ENCODE peak calls at places on chromosomes 1 and 21, in ten cellular contexts. One of them, this sample, is unnamed.

GRCh38 chr1:173062156-173062938 is 11.6 kb upstream of the TNFSF18 start:
- DNase-seq in ovary: no peak
- DNase-seq in heart left ventricle: no peak
- DNase-seq in HCT116: no peak
- DNase-seq in astrocyte: peak; percentile 86
- DNase-seq in tibial nerve: no peak
- DNase-seq in transverse colon: no peak
- DNase-seq in effector memory CD4-positive, alpha-beta T cell: no peak
- DNase-seq in right lobe of liver: no peak
- DNase-seq in sigmoid colon: no peak
- DNase-seq in this sample: no peak

GRCh38 chr21:16117851-16118592 is 388.2 kb downstream of the USP25 start:
- DNase-seq in ovary: no peak
- DNase-seq in heart left ventricle: no peak
- DNase-seq in HCT116: no peak
- DNase-seq in astrocyte: peak; percentile 99
- DNase-seq in tibial nerve: no peak
- DNase-seq in transverse colon: no peak
- DNase-seq in effector memory CD4-positive, alpha-beta T cell: no peak
- DNase-seq in right lobe of liver: no peak
- DNase-seq in sigmoid colon: no peak
- DNase-seq in this sample: no peak

GRCh38 chr1:208243851-208244583 is at the start of gene PLXNA2:
- DNase-seq in ovary: peak; percentile 77
- DNase-seq in heart left ventricle: peak; percentile 89
- DNase-seq in HCT116: peak; percentile 15
- DNase-seq in astrocyte: peak; percentile 58
- DNase-seq in tibial nerve: peak; percentile 64
- DNase-seq in transverse colon: peak; percentile 93
- DNase-seq in effector memory CD4-positive, alpha-beta T cell: peak; percentile 43
- DNase-seq in right lobe of liver: peak; percentile 93
- DNase-seq in sigmoid colon: peak; percentile 90
- DNase-seq in this sample: peak; percentile 40

GRCh38 chr1:187985897-187986654 is 1157.3 kb downstream of the PLA2G4A start:
- DNase-seq in ovary: no peak
- DNase-seq in heart left ventricle: no peak
- DNase-seq in HCT116: no peak
- DNase-seq in astrocyte: no peak
- DNase-seq in tibial nerve: no peak
- DNase-seq in transverse colon: no peak
- DNase-seq in effector memory CD4-positive, alpha-beta T cell: no peak
- DNase-seq in right lobe of liver: no peak
- DNase-seq in sigmoid colon: no peak
- DNase-seq in this sample: no peak

GRCh38 chr1:19405761-19406481 is 79.4 kb downstream of the CAPZB start:
- DNase-seq in ovary: no peak
- DNase-seq in heart left ventricle: no peak
- DNase-seq in HCT116: no peak
- DNase-seq in astrocyte: peak; percentile 74
- DNase-seq in tibial nerve: no peak
- DNase-seq in transverse colon: no peak
- DNase-seq in effector memory CD4-positive, alpha-beta T cell: no peak
- DNase-seq in right lobe of liver: no peak
- DNase-seq in sigmoid colon: no peak
- DNase-seq in this sample: no peak

GRCh38 chr1:218201004-218201403 is 84.1 kb upstream of the RRP15 start:
- DNase-seq in ovary: no peak
- DNase-seq in heart left ventricle: no peak
- DNase-seq in HCT116: no peak
- DNase-seq in astrocyte: no peak
- DNase-seq in tibial nerve: no peak
- DNase-seq in transverse colon: no peak
- DNase-seq in effector memory CD4-positive, alpha-beta T cell: no peak
- DNase-seq in right lobe of liver: no peak
- DNase-seq in sigmoid colon: no peak
- DNase-seq in this sample: no peak

GRCh38 chr1:115077286-115077983 is 11.9 kb downstream of the TSPAN2 start:
- DNase-seq in ovary: no peak
- DNase-seq in heart left ventricle: no peak
- DNase-seq in HCT116: no peak
- DNase-seq in astrocyte: no peak
- DNase-seq in tibial nerve: no peak
- DNase-seq in transverse colon: no peak
- DNase-seq in effector memory CD4-positive, alpha-beta T cell: no peak
- DNase-seq in right lobe of liver: no peak
- DNase-seq in sigmoid colon: no peak
- DNase-seq in this sample: no peak

GRCh38 chr1:172670791-172671190 is 11.9 kb downstream of the FASLG start:
- DNase-seq in ovary: no peak
- DNase-seq in heart left ventricle: no peak
- DNase-seq in HCT116: no peak
- DNase-seq in astrocyte: no peak
- DNase-seq in tibial nerve: no peak
- DNase-seq in transverse colon: no peak
- DNase-seq in effector memory CD4-positive, alpha-beta T cell: no peak
- DNase-seq in right lobe of liver: no peak
- DNase-seq in sigmoid colon: no peak
- DNase-seq in this sample: peak; percentile 85

GRCh38 chr1:66434096-66434495 is 99.9 kb upstream of the SGIP1 start:
- DNase-seq in ovary: no peak
- DNase-seq in heart left ventricle: no peak
- DNase-seq in HCT116: no peak
- DNase-seq in astrocyte: peak; percentile 56
- DNase-seq in tibial nerve: no peak
- DNase-seq in transverse colon: no peak
- DNase-seq in effector memory CD4-positive, alpha-beta T cell: no peak
- DNase-seq in right lobe of liver: no peak
- DNase-seq in sigmoid colon: no peak
- DNase-seq in this sample: no peak

GRCh38 chr1:100452641-100453040 is 85.3 kb upstream of the GPR88 start:
- DNase-seq in ovary: no peak
- DNase-seq in heart left ventricle: no peak
- DNase-seq in HCT116: no peak
- DNase-seq in astrocyte: peak; percentile 32
- DNase-seq in tibial nerve: no peak
- DNase-seq in transverse colon: no peak
- DNase-seq in effector memory CD4-positive, alpha-beta T cell: no peak
- DNase-seq in right lobe of liver: no peak
- DNase-seq in sigmoid colon: no peak
- DNase-seq in this sample: no peak

GRCh38 chr1:63960326-63960725 is 186.5 kb downstream of the ROR1 start:
- DNase-seq in ovary: no peak
- DNase-seq in heart left ventricle: no peak
- DNase-seq in HCT116: no peak
- DNase-seq in astrocyte: peak; percentile 1
- DNase-seq in tibial nerve: no peak
- DNase-seq in transverse colon: no peak
- DNase-seq in effector memory CD4-positive, alpha-beta T cell: no peak
- DNase-seq in right lobe of liver: no peak
- DNase-seq in sigmoid colon: no peak
- DNase-seq in this sample: no peak

GRCh38 chr1:48523541-48523940 is 51.5 kb upstream of the SPATA6 start:
- DNase-seq in ovary: no peak
- DNase-seq in heart left ventricle: no peak
- DNase-seq in HCT116: no peak
- DNase-seq in astrocyte: no peak
- DNase-seq in tibial nerve: no peak
- DNase-seq in transverse colon: no peak
- DNase-seq in effector memory CD4-positive, alpha-beta T cell: no peak
- DNase-seq in right lobe of liver: no peak
- DNase-seq in sigmoid colon: no peak
- DNase-seq in this sample: no peak

GRCh38 chr1:28056129-28056925 is 32.1 kb downstream of the EYA3 start:
- DNase-seq in ovary: no peak
- DNase-seq in heart left ventricle: no peak
- DNase-seq in HCT116: no peak
- DNase-seq in astrocyte: peak; percentile 12
- DNase-seq in tibial nerve: no peak
- DNase-seq in transverse colon: no peak
- DNase-seq in effector memory CD4-positive, alpha-beta T cell: peak; percentile 9
- DNase-seq in right lobe of liver: no peak
- DNase-seq in sigmoid colon: no peak
- DNase-seq in this sample: peak; percentile 34

GRCh38 chr1:30848130-30848529 is 60.4 kb downstream of the SDC3 start:
- DNase-seq in ovary: no peak
- DNase-seq in heart left ventricle: no peak
- DNase-seq in HCT116: no peak
- DNase-seq in astrocyte: no peak
- DNase-seq in tibial nerve: no peak
- DNase-seq in transverse colon: no peak
- DNase-seq in effector memory CD4-positive, alpha-beta T cell: no peak
- DNase-seq in right lobe of liver: no peak
- DNase-seq in sigmoid colon: no peak
- DNase-seq in this sample: no peak
- H3K27ac ChIP-seq in ovary: no peak overlapping the region
- H3K27ac ChIP-seq in heart left ventricle: peak overlapping the region; percentile 77
- H3K27ac ChIP-seq in HCT116: no peak overlapping the region
- H3K27ac ChIP-seq in astrocyte: no peak overlapping the region
- H3K27ac ChIP-seq in tibial nerve: peak overlapping the region; percentile 57
- H3K27ac ChIP-seq in transverse colon: no peak overlapping the region
- H3K27ac ChIP-seq in effector memory CD4-positive, alpha-beta T cell: no peak overlapping the region
- H3K27ac ChIP-seq in right lobe of liver: no peak overlapping the region
- H3K27ac ChIP-seq in sigmoid colon: peak overlapping the region; percentile 41
- H3K27ac ChIP-seq in this sample: no peak overlapping the region

DNA sequence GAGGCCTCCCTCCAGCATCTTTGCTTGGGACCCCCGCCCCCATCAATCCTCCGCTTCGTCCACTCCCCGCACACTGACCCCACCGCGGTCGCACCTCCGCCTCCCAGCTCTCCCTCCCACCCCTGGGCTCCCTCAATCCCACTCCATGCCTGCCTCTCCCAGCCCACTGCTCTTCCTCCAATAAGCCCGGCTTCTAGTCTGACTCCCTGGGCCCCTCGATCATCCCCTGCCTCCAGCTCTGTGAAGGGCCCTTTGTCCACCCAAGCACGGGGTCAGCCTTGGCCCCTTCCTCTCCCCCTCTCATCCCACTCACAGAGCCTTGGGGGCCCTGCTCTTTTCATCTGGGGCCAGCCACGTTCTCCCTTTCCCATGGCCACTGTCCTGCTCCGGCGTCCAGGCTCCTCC is 1.5 kb upstream of the TMEM200B start:
- DNase-seq in ovary: no peak
- DNase-seq in heart left ventricle: no peak
- DNase-seq in HCT116: no peak
- DNase-seq in astrocyte: no peak
- DNase-seq in tibial nerve: no peak
- DNase-seq in transverse colon: no peak
- DNase-seq in effector memory CD4-positive, alpha-beta T cell: no peak
- DNase-seq in right lobe of liver: no peak
- DNase-seq in sigmoid colon: peak; percentile 73
- DNase-seq in this sample: no peak
- H3K4me1 ChIP-seq in ovary: peaks cover 11% of the 10 kb centered on the region
- H3K4me1 ChIP-seq in heart left ventricle: peaks cover 21% of the 10 kb centered on the region
- H3K4me1 ChIP-seq in HCT116: peaks cover 11% of the 10 kb centered on the region
- H3K4me1 ChIP-seq in astrocyte: peaks cover 22% of the 10 kb centered on the region
- H3K4me1 ChIP-seq in tibial nerve: no peaks in the 10 kb centered on the region
- H3K4me1 ChIP-seq in transverse colon: peaks cover 36% of the 10 kb centered on the region
- H3K4me1 ChIP-seq in effector memory CD4-positive, alpha-beta T cell: peaks cover 22% of the 10 kb centered on the region
- H3K4me1 ChIP-seq in right lobe of liver: peaks cover 8% of the 10 kb centered on the region
- H3K4me1 ChIP-seq in sigmoid colon: no peaks in the 10 kb centered on the region
- H3K4me1 ChIP-seq in this sample: peaks cover 20% of the 10 kb centered on the region

DNA sequence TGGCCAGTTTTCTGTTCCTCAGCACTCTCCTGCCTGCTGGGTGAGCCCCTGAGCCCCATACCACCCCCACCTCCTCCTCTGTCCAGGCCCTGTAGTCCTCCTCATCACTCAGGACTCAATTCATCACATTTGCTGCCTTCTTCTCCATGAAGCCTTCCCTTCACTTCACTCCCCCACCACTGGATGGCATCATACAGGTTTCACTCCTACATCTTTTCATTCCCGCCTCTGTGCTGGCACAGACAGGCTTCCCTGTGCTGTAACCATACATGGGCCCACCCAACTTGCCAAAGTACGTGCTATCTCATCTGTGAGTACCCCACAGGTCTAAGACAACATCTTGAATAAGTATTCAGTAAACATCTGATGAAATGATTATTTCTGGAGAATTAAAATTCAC is 56.9 kb downstream of the SLC45A1 start:
- DNase-seq in ovary: no peak
- DNase-seq in heart left ventricle: no peak
- DNase-seq in HCT116: peak; percentile 24
- DNase-seq in astrocyte: no peak
- DNase-seq in tibial nerve: no peak
- DNase-seq in transverse colon: peak; percentile 49
- DNase-seq in effector memory CD4-positive, alpha-beta T cell: no peak
- DNase-seq in right lobe of liver: peak; percentile 51
- DNase-seq in sigmoid colon: no peak
- DNase-seq in this sample: no peak
- H3K27ac ChIP-seq in ovary: peak overlapping the region; percentile 31
- H3K27ac ChIP-seq in heart left ventricle: peak overlapping the region; percentile 92
- H3K27ac ChIP-seq in HCT116: no peak overlapping the region
- H3K27ac ChIP-seq in astrocyte: peak overlapping the region; percentile 81
- H3K27ac ChIP-seq in tibial nerve: peak overlapping the region; percentile 73
- H3K27ac ChIP-seq in transverse colon: peak overlapping the region; percentile 62
- H3K27ac ChIP-seq in effector memory CD4-positive, alpha-beta T cell: no peak overlapping the region
- H3K27ac ChIP-seq in right lobe of liver: peak overlapping the region; percentile 63
- H3K27ac ChIP-seq in sigmoid colon: peak overlapping the region; percentile 93
- H3K27ac ChIP-seq in this sample: no peak overlapping the region

DNA sequence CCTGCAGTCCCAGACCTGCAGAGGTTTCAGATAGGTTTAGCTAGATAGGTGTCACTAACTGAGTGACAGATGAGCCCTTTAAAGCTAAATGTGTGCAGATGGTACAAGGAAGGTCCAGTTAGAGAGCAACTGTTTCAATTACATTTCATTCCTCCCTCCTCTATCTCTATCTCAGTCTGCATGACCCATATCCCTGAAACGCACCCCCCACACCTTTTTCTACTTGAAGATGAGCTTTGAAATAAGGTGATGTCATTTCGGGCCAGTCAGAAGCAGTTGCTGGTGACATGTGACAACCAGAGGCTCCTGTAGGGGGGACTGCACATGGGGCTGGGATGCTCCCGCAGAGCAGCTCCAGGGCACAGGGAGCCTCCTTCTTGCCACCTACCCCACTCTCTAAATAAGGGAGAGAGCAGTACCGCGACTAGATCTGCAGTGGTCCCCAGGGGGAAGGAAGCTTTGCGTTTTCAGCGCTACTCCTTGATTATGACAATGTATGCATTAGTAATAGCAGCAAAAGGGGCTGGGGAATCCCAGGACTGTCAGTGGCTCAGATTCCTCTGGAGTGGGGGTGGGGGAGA is 4.3 kb downstream of the ATP8B2 start:
- DNase-seq in ovary: no peak
- DNase-seq in heart left ventricle: no peak
- DNase-seq in HCT116: no peak
- DNase-seq in astrocyte: no peak
- DNase-seq in tibial nerve: no peak
- DNase-seq in transverse colon: no peak
- DNase-seq in effector memory CD4-positive, alpha-beta T cell: no peak
- DNase-seq in right lobe of liver: no peak
- DNase-seq in sigmoid colon: no peak
- DNase-seq in this sample: no peak
- H3K4me1 ChIP-seq in ovary: peaks cover 17% of the 10 kb centered on the region
- H3K4me1 ChIP-seq in heart left ventricle: peaks cover 23% of the 10 kb centered on the region
- H3K4me1 ChIP-seq in HCT116: peaks cover 42% of the 10 kb centered on the region
- H3K4me1 ChIP-seq in astrocyte: peaks cover 35% of the 10 kb centered on the region
- H3K4me1 ChIP-seq in tibial nerve: no peaks in the 10 kb centered on the region
- H3K4me1 ChIP-seq in transverse colon: peaks cover 53% of the 10 kb centered on the region
- H3K4me1 ChIP-seq in effector memory CD4-positive, alpha-beta T cell: peaks cover 62% of the 10 kb centered on the region
- H3K4me1 ChIP-seq in right lobe of liver: peaks cover 13% of the 10 kb centered on the region
- H3K4me1 ChIP-seq in sigmoid colon: no peaks in the 10 kb centered on the region
- H3K4me1 ChIP-seq in this sample: peaks cover 62% of the 10 kb centered on the region

GRCh38 chr1:248758352-248758751 is 2.8 kb upstream of the LYPD8 start:
- DNase-seq in ovary: no peak
- DNase-seq in heart left ventricle: no peak
- DNase-seq in HCT116: no peak
- DNase-seq in astrocyte: no peak
- DNase-seq in tibial nerve: no peak
- DNase-seq in transverse colon: no peak
- DNase-seq in effector memory CD4-positive, alpha-beta T cell: no peak
- DNase-seq in right lobe of liver: no peak
- DNase-seq in sigmoid colon: no peak
- DNase-seq in this sample: no peak
- H3K27ac ChIP-seq in ovary: no peak overlapping the region
- H3K27ac ChIP-seq in heart left ventricle: no peak overlapping the region
- H3K27ac ChIP-seq in HCT116: no peak overlapping the region
- H3K27ac ChIP-seq in astrocyte: no peak overlapping the region
- H3K27ac ChIP-seq in tibial nerve: no peak overlapping the region
- H3K27ac ChIP-seq in transverse colon: peak overlapping the region; percentile 48
- H3K27ac ChIP-seq in effector memory CD4-positive, alpha-beta T cell: no peak overlapping the region
- H3K27ac ChIP-seq in right lobe of liver: no peak overlapping the region
- H3K27ac ChIP-seq in sigmoid colon: no peak overlapping the region
- H3K27ac ChIP-seq in this sample: no peak overlapping the region

This sample was measured in CD8-positive, alpha-beta memory T cell.